ENCODE peak calls at places on chromosome 14, in four cellular contexts. One of them, this sample, is unnamed.

GRCh38 chr14:95273041-95273978 is 46.4 kb downstream of the CLMN start:
- DNase-seq in HFFc6: no peak
- DNase-seq in AG04450: no peak
- DNase-seq in GM13977: no peak
- DNase-seq in this sample: no peak

GRCh38 chr14:53156238-53156637 is 3.1 kb upstream of the DDHD1 start:
- DNase-seq in HFFc6: no peak
- DNase-seq in GM13977: no peak
- DNase-seq in AG04450: no peak
- DNase-seq in this sample: no peak

GRCh38 chr14:53696217-53696965 is 260.2 kb downstream of the BMP4 start:
- DNase-seq in HFFc6: no peak
- DNase-seq in AG04450: no peak
- DNase-seq in GM13977: no peak
- DNase-seq in this sample: no peak

GRCh38 chr14:91744068-91744480 is 12.2 kb upstream of the CATSPERB start:
- DNase-seq in HFFc6: no peak
- DNase-seq in AG04450: no peak
- DNase-seq in GM13977: no peak
- DNase-seq in this sample: no peak

GRCh38 chr14:106210650-106211049 is 684.3 kb downstream of the TMEM121 start:
- DNase-seq in GM13977: peak; percentile 15
- DNase-seq in AG04450: no peak
- DNase-seq in HFFc6: no peak
- DNase-seq in this sample: no peak

GRCh38 chr14:64266206-64266605 is 28.0 kb downstream of the ESR2 start:
- DNase-seq in HFFc6: peak; percentile 18
- DNase-seq in GM13977: no peak
- DNase-seq in AG04450: peak; percentile 36
- DNase-seq in this sample: peak; percentile 73

GRCh38 chr14:63275611-63276010 is 43.1 kb downstream of the GPHB5 start:
- DNase-seq in HFFc6: no peak
- DNase-seq in GM13977: no peak
- DNase-seq in AG04450: no peak
- DNase-seq in this sample: no peak

GRCh38 chr14:65961004-65961403 is 525.2 kb upstream of the CCDC196 start:
- DNase-seq in AG04450: no peak
- DNase-seq in HFFc6: peak; percentile 6
- DNase-seq in GM13977: peak; percentile 53
- DNase-seq in this sample: peak; percentile 63

GRCh38 chr14:30621354-30621953 is 665 bp upstream of the SCFD1 start:
- DNase-seq in AG04450: no peak
- DNase-seq in HFFc6: peak; percentile 4
- DNase-seq in GM13977: no peak
- DNase-seq in this sample: no peak

GRCh38 chr14:23483216-23483854 is 13.8 kb downstream of the NGDN start:
- DNase-seq in HFFc6: no peak
- DNase-seq in GM13977: peak; percentile 18
- DNase-seq in AG04450: no peak
- DNase-seq in this sample: no peak

GRCh38 chr14:95597784-95598204 is 62.9 kb downstream of the GLRX5 start:
- DNase-seq in AG04450: no peak
- DNase-seq in GM13977: no peak
- DNase-seq in HFFc6: peak; percentile 4
- DNase-seq in this sample: peak; percentile 24

GRCh38 chr14:57382283-57382682 is 8.1 kb upstream of the NAA30 start:
- DNase-seq in AG04450: peak; percentile 46
- DNase-seq in GM13977: no peak
- DNase-seq in HFFc6: peak; percentile 88
- DNase-seq in this sample: peak; percentile 77

GRCh38 chr14:28770061-28770460 is 3.5 kb downstream of the FOXG1 start:
- DNase-seq in GM13977: no peak
- DNase-seq in AG04450: no peak
- DNase-seq in HFFc6: no peak
- DNase-seq in this sample: no peak

GRCh38 chr14:101836131-101836530 is 74.6 kb downstream of the PPP2R5C start:
- DNase-seq in GM13977: no peak
- DNase-seq in AG04450: no peak
- DNase-seq in HFFc6: peak; percentile 12
- DNase-seq in this sample: peak; percentile 57

GRCh38 chr14:77000340-77001235 is 27.9 kb downstream of the IRF2BPL start:
- DNase-seq in AG04450: no peak
- DNase-seq in GM13977: no peak
- DNase-seq in HFFc6: peak; percentile 62
- DNase-seq in this sample: peak; percentile 76

GRCh38 chr14:103618999-103619398 is 10.0 kb upstream of the KLC1 start:
- DNase-seq in AG04450: no peak
- DNase-seq in HFFc6: peak; percentile 40
- DNase-seq in GM13977: no peak
- DNase-seq in this sample: no peak

GRCh38 chr14:65222434-65222833 is 120.1 kb upstream of the MAX start:
- DNase-seq in AG04450: no peak
- DNase-seq in GM13977: peak; percentile 60
- DNase-seq in HFFc6: peak; percentile 29
- DNase-seq in this sample: peak; percentile 83

GRCh38 chr14:101928415-101928841 is 35.9 kb upstream of the DYNC1H1 start:
- DNase-seq in HFFc6: no peak
- DNase-seq in AG04450: no peak
- DNase-seq in GM13977: no peak
- DNase-seq in this sample: no peak

GRCh38 chr14:90624228-90624627 is 192.0 kb downstream of the TTC7B start:
- DNase-seq in HFFc6: peak; percentile 63
- DNase-seq in GM13977: no peak
- DNase-seq in AG04450: no peak
- DNase-seq in this sample: no peak

GRCh38 chr14:58395815-58396626 is at the start of gene TOMM20L:
- DNase-seq in GM13977: peak; percentile 93
- DNase-seq in HFFc6: peak; percentile 6
- DNase-seq in AG04450: peak; percentile 4
- DNase-seq in this sample: peak; percentile 48

GRCh38 chr14:102181187-102181586 is 41.5 kb downstream of the WDR20 start:
- DNase-seq in AG04450: no peak
- DNase-seq in HFFc6: no peak
- DNase-seq in GM13977: no peak
- DNase-seq in this sample: no peak

GRCh38 chr14:67820428-67820881 is 876 bp downstream of the RAD51B start:
- DNase-seq in HFFc6: no peak
- DNase-seq in GM13977: no peak
- DNase-seq in AG04450: no peak
- DNase-seq in this sample: peak; percentile 43

GRCh38 chr14:39722547-39723273 is 290.5 kb upstream of the FBXO33 start:
- DNase-seq in AG04450: no peak
- DNase-seq in GM13977: no peak
- DNase-seq in HFFc6: no peak
- DNase-seq in this sample: no peak

GRCh38 chr14:94441130-94441529 is 11.5 kb downstream of the SERPINA11 start:
- DNase-seq in AG04450: no peak
- DNase-seq in HFFc6: no peak
- DNase-seq in GM13977: no peak
- DNase-seq in this sample: no peak

GRCh38 chr14:101113835-101114725 is 210.6 kb upstream of the RTL1 start:
- DNase-seq in AG04450: no peak
- DNase-seq in GM13977: no peak
- DNase-seq in HFFc6: no peak
- DNase-seq in this sample: peak; percentile 9

GRCh38 chr14:89336338-89336737 is 80.7 kb downstream of the FOXN3 start:
- DNase-seq in GM13977: no peak
- DNase-seq in AG04450: no peak
- DNase-seq in HFFc6: no peak
- DNase-seq in this sample: no peak
- TF ChIP-seq CTCF in GM13977: peak; percentile 46
- TF ChIP-seq CTCF in AG04450: no peak
- TF ChIP-seq CTCF in HFFc6: no peak
- TF ChIP-seq CTCF in this sample: no peak

GRCh38 chr14:51651388-51652167 is at the start of gene FRMD6:
- DNase-seq in AG04450: peak; percentile 70
- DNase-seq in GM13977: peak; percentile 96
- DNase-seq in HFFc6: peak; percentile 94
- DNase-seq in this sample: peak; percentile 86

GRCh38 chr14:51654549-51654879 is 2.8 kb downstream of the FRMD6 start:
- DNase-seq in GM13977: no peak
- DNase-seq in HFFc6: no peak
- DNase-seq in AG04450: no peak
- DNase-seq in this sample: no peak

GRCh38 chr14:51653855-51654548 is 2.3 kb downstream of the FRMD6 start:
- DNase-seq in GM13977: no peak
- DNase-seq in HFFc6: no peak
- DNase-seq in AG04450: no peak
- DNase-seq in this sample: peak; percentile 51

GRCh38 chr14:51652168-51653095 is 722 bp downstream of the FRMD6 start:
- DNase-seq in HFFc6: no peak
- DNase-seq in GM13977: peak; percentile 54
- DNase-seq in AG04450: no peak
- DNase-seq in this sample: peak; percentile 33

GRCh38 chr14:51653096-51653814 is 1.5 kb downstream of the FRMD6 start:
- DNase-seq in GM13977: peak; percentile 20
- DNase-seq in AG04450: no peak
- DNase-seq in HFFc6: peak; percentile 61
- DNase-seq in this sample: peak; percentile 91
- TF ChIP-seq CTCF in GM13977: no peak
- TF ChIP-seq CTCF in AG04450: peak; percentile 46
- TF ChIP-seq CTCF in HFFc6: peak; percentile 61
- TF ChIP-seq CTCF in this sample: peak; percentile 61

DNA sequence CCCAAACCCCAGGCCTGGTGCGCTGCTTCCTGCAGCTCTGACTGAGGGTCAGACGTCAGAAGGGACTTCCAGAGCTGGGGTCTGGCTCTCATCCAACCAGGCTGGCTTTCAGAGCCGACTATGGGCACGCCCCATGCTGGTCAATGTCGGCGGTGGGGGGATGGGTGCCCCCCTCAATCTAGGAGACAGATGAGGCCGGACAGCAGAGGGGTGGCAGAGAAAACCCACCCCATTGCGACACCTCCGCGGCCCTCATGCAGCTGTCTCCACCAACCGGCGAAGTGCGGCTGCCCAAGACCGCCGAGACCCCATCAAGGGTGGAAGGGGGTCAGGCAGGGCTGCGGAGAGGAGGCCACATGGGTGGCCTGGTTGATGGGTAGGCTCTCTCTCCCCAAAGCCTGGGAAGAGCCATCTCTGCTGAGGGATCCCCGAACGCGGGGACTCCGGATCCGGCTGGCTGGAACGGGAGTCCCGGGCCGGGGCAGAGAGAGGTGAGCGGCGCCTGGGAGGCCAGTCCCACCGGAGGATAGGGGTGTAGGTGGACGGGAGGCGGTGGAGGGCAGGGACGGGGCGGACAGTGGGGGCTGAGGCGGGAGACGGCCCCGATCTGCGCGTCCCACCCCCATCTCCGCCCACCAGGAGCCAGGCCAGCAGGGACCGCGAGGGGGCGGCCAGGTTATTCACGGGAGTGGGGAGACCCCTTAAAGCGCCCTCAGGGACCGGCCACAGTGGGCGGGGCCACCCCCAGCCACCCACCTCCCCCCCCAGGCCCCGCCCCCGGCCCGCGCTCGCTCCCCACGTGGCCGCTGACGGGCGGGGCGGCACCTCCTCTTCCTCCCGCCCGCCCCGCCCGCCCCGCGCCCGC is at the start of gene INF2:
- DNase-seq in AG04450: no peak
- DNase-seq in GM13977: peak; percentile 96
- DNase-seq in HFFc6: no peak
- DNase-seq in this sample: peak; percentile 42
- TF ChIP-seq CTCF in AG04450: no peak
- TF ChIP-seq CTCF in GM13977: peak; percentile 14
- TF ChIP-seq CTCF in HFFc6: peak; percentile 22
- TF ChIP-seq CTCF in this sample: no peak

DNA sequence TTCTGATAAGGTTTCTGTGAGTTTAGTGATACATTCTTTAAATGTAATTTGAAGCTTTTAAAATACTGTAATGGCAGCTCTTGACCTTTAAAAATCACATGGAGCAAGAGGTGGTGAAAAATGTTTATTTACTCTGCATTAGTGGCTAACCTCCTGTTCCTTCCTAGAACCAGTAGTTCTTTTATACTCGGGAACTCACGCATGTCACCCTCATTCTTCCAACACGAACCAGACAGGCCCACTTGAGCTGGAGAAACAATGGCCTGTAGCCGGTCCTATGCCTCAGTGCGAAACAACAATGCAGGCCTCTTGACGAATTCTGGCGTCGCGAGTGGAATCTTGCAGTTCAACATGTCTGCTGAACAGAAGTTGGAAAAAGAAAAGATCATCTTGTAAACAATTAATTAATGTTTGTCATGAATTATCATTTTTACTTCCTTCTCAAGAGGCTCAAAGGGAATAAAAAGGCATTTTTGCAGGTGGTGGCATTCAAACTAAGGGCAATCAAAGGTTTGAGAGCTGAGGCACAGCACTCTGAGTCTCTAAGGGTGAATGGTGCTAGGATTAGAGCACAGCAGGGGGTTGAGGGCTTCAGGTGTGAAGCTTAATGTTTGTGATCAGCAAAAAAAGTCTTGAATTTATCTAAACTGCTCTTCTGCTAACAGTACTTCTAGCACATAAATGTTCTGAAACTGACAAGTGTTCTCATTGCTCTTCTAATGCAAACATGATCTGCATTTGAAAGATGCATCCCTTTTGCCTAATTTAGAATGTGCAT is 51.3 kb downstream of the MBIP start:
- DNase-seq in GM13977: no peak
- DNase-seq in HFFc6: no peak
- DNase-seq in AG04450: no peak
- DNase-seq in this sample: no peak
- TF ChIP-seq CTCF in GM13977: no peak
- TF ChIP-seq CTCF in HFFc6: no peak
- TF ChIP-seq CTCF in AG04450: no peak
- TF ChIP-seq CTCF in this sample: no peak

GRCh38 chr14:75259510-75259855 is 19.1 kb upstream of the FOS start:
- DNase-seq in GM13977: no peak
- DNase-seq in AG04450: no peak
- DNase-seq in HFFc6: peak; percentile 60
- DNase-seq in this sample: peak; percentile 62
- TF ChIP-seq CTCF in GM13977: peak; percentile 2
- TF ChIP-seq CTCF in AG04450: peak; percentile 37
- TF ChIP-seq CTCF in HFFc6: peak; percentile 44
- TF ChIP-seq CTCF in this sample: peak; percentile 20

GRCh38 chr14:88203289-88203688 is 119.8 kb downstream of the KCNK10 start:
- DNase-seq in GM13977: no peak
- DNase-seq in AG04450: no peak
- DNase-seq in HFFc6: no peak
- DNase-seq in this sample: no peak
- TF ChIP-seq CTCF in GM13977: no peak
- TF ChIP-seq CTCF in AG04450: no peak
- TF ChIP-seq CTCF in HFFc6: no peak
- TF ChIP-seq CTCF in this sample: no peak

DNA sequence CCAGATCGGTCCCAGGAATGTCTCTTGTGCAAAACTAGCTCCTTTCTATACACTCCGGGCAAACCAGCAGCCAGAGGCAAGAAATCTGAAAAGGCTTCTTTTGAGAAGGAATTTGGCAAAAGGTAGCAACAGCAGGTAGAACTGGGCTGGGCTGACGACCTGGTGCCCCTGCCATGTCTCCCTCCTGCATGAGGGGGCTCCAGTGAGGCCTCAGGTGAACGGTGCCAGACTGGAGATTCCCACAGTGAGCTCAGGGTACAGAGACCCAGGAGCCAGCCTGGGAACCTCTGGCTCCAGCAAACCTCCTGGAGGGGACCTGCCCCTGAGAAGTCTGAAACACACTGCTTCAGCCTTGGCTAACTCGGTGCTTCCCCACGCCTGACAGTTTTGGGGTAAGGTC is 10.8 kb downstream of the ITPK1 start:
- DNase-seq in AG04450: no peak
- DNase-seq in HFFc6: no peak
- DNase-seq in GM13977: no peak
- DNase-seq in this sample: no peak
- TF ChIP-seq CTCF in AG04450: peak; percentile 6
- TF ChIP-seq CTCF in HFFc6: peak; percentile 24
- TF ChIP-seq CTCF in GM13977: no peak
- TF ChIP-seq CTCF in this sample: no peak

GRCh38 chr14:45134051-45134958 is at the start of gene FKBP3:
- DNase-seq in HFFc6: peak; percentile 99
- DNase-seq in AG04450: peak; percentile 97
- DNase-seq in GM13977: peak; percentile 96
- DNase-seq in this sample: peak; percentile 99
- TF ChIP-seq CTCF in HFFc6: peak; percentile 51
- TF ChIP-seq CTCF in AG04450: peak; percentile 24
- TF ChIP-seq CTCF in GM13977: peak; percentile 44
- TF ChIP-seq CTCF in this sample: peak; percentile 6